ENCODE peak calls at places on chromosomes 16 and 17, in five cellular contexts. Q, D, T, A and S are unnamed samples.

GRCh38 chr17:48478224-48479013 is 48.4 kb upstream of the SKAP1 start:
- DNase-seq in Q (no peak), D (no peak), T (no peak), A (no peak), S (no peak)

GRCh38 chr16:1338119-1338730 is 4.8 kb downstream of the BAIAP3 start:
- DNase-seq in Q (no peak), D (no peak), T (no peak), A (no peak), S (no peak)

GRCh38 chr16:50606431-50607050 is 58.3 kb downstream of the NKD1 start:
- DNase-seq in Q (no peak), D (no peak), T (no peak), A (no peak), S (no peak)

GRCh38 chr16:51430716-51431369 is 279.8 kb upstream of the SALL1 start:
- DNase-seq in Q (no peak), D (no peak), T (no peak), A (no peak), S (no peak)

GRCh38 chr17:77253611-77254051 is 112.9 kb downstream of the SEC14L1 start:
- DNase-seq in Q (no peak), D (no peak), T (no peak), A (no peak), S (peak)

GRCh38 chr17:16912021-16912962 is 59.6 kb downstream of the TNFRSF13B start:
- DNase-seq in Q (peak), D (no peak), T (no peak), A (no peak), S (no peak)

GRCh38 chr16:88005148-88005547 is 53.9 kb downstream of the BANP start:
- DNase-seq in Q (no peak), D (no peak), T (no peak), A (no peak), S (no peak)

GRCh38 chr17:79951361-79952264 is 84.1 kb downstream of the TBC1D16 start:
- DNase-seq in Q (peak), D (no peak), T (peak), A (no peak), S (peak)

GRCh38 chr17:48456584-48456983 is 26.6 kb upstream of the SKAP1 start:
- DNase-seq in Q (no peak), D (no peak), T (no peak), A (no peak), S (no peak)

GRCh38 chr17:41420134-41420533 is 4.3 kb downstream of the KRT37 start:
- DNase-seq in Q (no peak), D (no peak), T (no peak), A (no peak), S (no peak)

GRCh38 chr17:40714473-40714872 is 10.9 kb upstream of the KRT24 start:
- DNase-seq in Q (no peak), D (no peak), T (no peak), A (no peak), S (peak)

GRCh38 chr17:17472333-17472920 is 4.4 kb upstream of the MED9 start:
- DNase-seq in Q (no peak), D (no peak), T (no peak), A (no peak), S (no peak)

GRCh38 chr17:50763716-50764450 is 3.4 kb downstream of the ANKRD40CL start:
- DNase-seq in Q (no peak), D (no peak), T (no peak), A (no peak), S (no peak)

GRCh38 chr17:1608676-1609075 is 20.0 kb downstream of the SLC43A2 start:
- DNase-seq in Q (no peak), D (no peak), T (no peak), A (no peak), S (no peak)

GRCh38 chr17:45230410-45230786 is 8.7 kb downstream of the FMNL1 start:
- DNase-seq in Q (no peak), D (no peak), T (no peak), A (no peak), S (no peak)

GRCh38 chr17:82942166-82943130 is 102.6 kb upstream of the ZNF750 start:
- DNase-seq in Q (peak), D (peak), T (no peak), A (no peak), S (no peak)

GRCh38 chr17:66542183-66542966 is 240.0 kb downstream of the PRKCA start:
- DNase-seq in Q (no peak), D (no peak), T (no peak), A (no peak), S (peak)

GRCh38 chr17:16352303-16352837 is 899 bp downstream of the CENPV start:
- DNase-seq in Q (peak), D (no peak), T (no peak), A (no peak), S (peak)

GRCh38 chr16:69554495-69554894 is 11.3 kb upstream of the NFAT5 start:
- DNase-seq in Q (no peak), D (no peak), T (no peak), A (no peak), S (no peak)

GRCh38 chr16:78075800-78076199 is 23.7 kb upstream of the WWOX start:
- DNase-seq in Q (no peak), D (no peak), T (no peak), A (no peak), S (no peak)

GRCh38 chr16:8496364-8496763 is 93.9 kb downstream of the TMEM114 start:
- DNase-seq in Q (no peak), D (no peak), T (no peak), A (no peak), S (no peak)

GRCh38 chr17:81264640-81265039 is 25.5 kb downstream of the NDUFAF8 start:
- DNase-seq in Q (no peak), D (no peak), T (no peak), A (no peak), S (no peak)

GRCh38 chr16:12757546-12757945 is 46.1 kb downstream of the CPPED1 start:
- DNase-seq in Q (no peak), D (no peak), T (no peak), A (no peak), S (no peak)

GRCh38 chr16:50982808-50983207 is 168.3 kb downstream of the SALL1 start:
- DNase-seq in Q (no peak), D (no peak), T (no peak), A (no peak), S (no peak)